ENCODE peak calls at places on chromosomes 4 and X, in four cellular contexts. One of them, this sample, is unnamed.

GRCh38 chrX:150229030-150229429 is 134.1 kb upstream of the MAMLD1 start:
- DNase-seq in iris pigment epithelial cell: no peak
- DNase-seq in activated effector memory CD4-positive, alpha-beta T cell treated with anti-CD3 and anti-CD28 coated beads, Interleukin-2, amount 50 U/mL, for 16 hours: no peak
- DNase-seq in mesothelial cell of epicardium: no peak
- DNase-seq in this sample: no peak

GRCh38 chr4:140463182-140463581 is 34.9 kb downstream of the MGAT4D start:
- DNase-seq in iris pigment epithelial cell: no peak
- DNase-seq in activated effector memory CD4-positive, alpha-beta T cell treated with anti-CD3 and anti-CD28 coated beads, Interleukin-2, amount 50 U/mL, for 16 hours: no peak
- DNase-seq in mesothelial cell of epicardium: no peak
- DNase-seq in this sample: no peak

GRCh38 chr4:46124773-46125172 is 919 bp upstream of the GABRG1 start:
- DNase-seq in iris pigment epithelial cell: no peak
- DNase-seq in activated effector memory CD4-positive, alpha-beta T cell treated with anti-CD3 and anti-CD28 coated beads, Interleukin-2, amount 50 U/mL, for 16 hours: no peak
- DNase-seq in mesothelial cell of epicardium: peak
- DNase-seq in this sample: no peak

GRCh38 chrX:41599507-41599906 is 89.3 kb upstream of the GPR34 start:
- DNase-seq in iris pigment epithelial cell: no peak
- DNase-seq in activated effector memory CD4-positive, alpha-beta T cell treated with anti-CD3 and anti-CD28 coated beads, Interleukin-2, amount 50 U/mL, for 16 hours: no peak
- DNase-seq in mesothelial cell of epicardium: no peak
- DNase-seq in this sample: no peak

GRCh38 chr4:1813915-1814314 is 20.8 kb downstream of the FGFR3 start:
- DNase-seq in iris pigment epithelial cell: no peak
- DNase-seq in activated effector memory CD4-positive, alpha-beta T cell treated with anti-CD3 and anti-CD28 coated beads, Interleukin-2, amount 50 U/mL, for 16 hours: no peak
- DNase-seq in mesothelial cell of epicardium: no peak
- DNase-seq in this sample: peak

GRCh38 chrX:22746081-22746480 is 253.7 kb upstream of the DDX53 start:
- DNase-seq in iris pigment epithelial cell: no peak
- DNase-seq in activated effector memory CD4-positive, alpha-beta T cell treated with anti-CD3 and anti-CD28 coated beads, Interleukin-2, amount 50 U/mL, for 16 hours: no peak
- DNase-seq in mesothelial cell of epicardium: no peak
- DNase-seq in this sample: no peak

GRCh38 chr4:142886566-142886965 is 40.5 kb upstream of the INPP4B start:
- DNase-seq in iris pigment epithelial cell: no peak
- DNase-seq in activated effector memory CD4-positive, alpha-beta T cell treated with anti-CD3 and anti-CD28 coated beads, Interleukin-2, amount 50 U/mL, for 16 hours: no peak
- DNase-seq in mesothelial cell of epicardium: no peak
- DNase-seq in this sample: no peak

GRCh38 chr4:144820115-144820514 is 174.2 kb downstream of the HHIP start:
- DNase-seq in iris pigment epithelial cell: peak
- DNase-seq in activated effector memory CD4-positive, alpha-beta T cell treated with anti-CD3 and anti-CD28 coated beads, Interleukin-2, amount 50 U/mL, for 16 hours: no peak
- DNase-seq in mesothelial cell of epicardium: no peak
- DNase-seq in this sample: peak

GRCh38 chr4:92636038-92636825 is 332.5 kb downstream of the GRID2 start:
- DNase-seq in iris pigment epithelial cell: no peak
- DNase-seq in activated effector memory CD4-positive, alpha-beta T cell treated with anti-CD3 and anti-CD28 coated beads, Interleukin-2, amount 50 U/mL, for 16 hours: no peak
- DNase-seq in mesothelial cell of epicardium: no peak
- DNase-seq in this sample: no peak

GRCh38 chrX:120406638-120407037 is 44.7 kb downstream of the ATP1B4 start:
- DNase-seq in iris pigment epithelial cell: no peak
- DNase-seq in activated effector memory CD4-positive, alpha-beta T cell treated with anti-CD3 and anti-CD28 coated beads, Interleukin-2, amount 50 U/mL, for 16 hours: no peak
- DNase-seq in mesothelial cell of epicardium: no peak
- DNase-seq in this sample: no peak

GRCh38 chr4:140094701-140095420 is 59.1 kb downstream of the MAML3 start:
- DNase-seq in iris pigment epithelial cell: no peak
- DNase-seq in activated effector memory CD4-positive, alpha-beta T cell treated with anti-CD3 and anti-CD28 coated beads, Interleukin-2, amount 50 U/mL, for 16 hours: peak
- DNase-seq in mesothelial cell of epicardium: no peak
- DNase-seq in this sample: no peak

GRCh38 chrX:2697741-2698294 is 6.7 kb downstream of the CD99 start:
- DNase-seq in iris pigment epithelial cell: peak
- DNase-seq in activated effector memory CD4-positive, alpha-beta T cell treated with anti-CD3 and anti-CD28 coated beads, Interleukin-2, amount 50 U/mL, for 16 hours: no peak
- DNase-seq in mesothelial cell of epicardium: no peak
- DNase-seq in this sample: peak

GRCh38 chrX:101550825-101551767 is 749 bp downstream of the ARMCX1 start:
- DNase-seq in iris pigment epithelial cell: peak
- DNase-seq in activated effector memory CD4-positive, alpha-beta T cell treated with anti-CD3 and anti-CD28 coated beads, Interleukin-2, amount 50 U/mL, for 16 hours: no peak
- DNase-seq in mesothelial cell of epicardium: peak
- DNase-seq in this sample: peak